ENCODE peak calls at places on chromosome 20, in five cellular contexts. P, N, B, C and H are unnamed samples.
A peak's percentile ranks its signal among the peaks of the same experiment; 100 is the strongest.

GRCh38 chr20:44548171-44548678 is 26.4 kb upstream of the SERINC3 start:
- DNase-seq in N (no peak), B (no peak), C (no peak), P (no peak), H (no peak)

GRCh38 chr20:7195704-7196103 is 428.2 kb downstream of the BMP2 start:
- DNase-seq in P (no peak), C (no peak), N (no peak), B (no peak), H (no peak)

GRCh38 chr20:57483287-57484050 is 41.5 kb downstream of the CTCFL start:
- DNase-seq in C (no peak), P (no peak), N (no peak), B (no peak), H (no peak)

GRCh38 chr20:12916699-12917098 is 92.1 kb upstream of the SPTLC3 start:
- DNase-seq in N (no peak), C (no peak), B (no peak), P (no peak), H (no peak)

GRCh38 chr20:3661060-3661820 is 2.0 kb downstream of the GFRA4 start:
- DNase-seq in B (peak; percentile 13), N (no peak), C (no peak), P (no peak), H (no peak)

GRCh38 chr20:43699941-43700565 is 26.7 kb downstream of the GTSF1L start:
- DNase-seq in P (no peak), B (no peak), C (no peak), N (no peak), H (no peak)

GRCh38 chr20:44912189-44912588 is 2.3 kb downstream of the PABPC1L start:
- DNase-seq in C (no peak), P (no peak), N (no peak), B (no peak), H (no peak)

GRCh38 chr20:24598346-24598745 is 128.9 kb downstream of the SYNDIG1 start:
- DNase-seq in C (no peak), N (no peak), P (no peak), B (no peak), H (no peak)

GRCh38 chr20:46344488-46345162 is 36.3 kb upstream of the CDH22 start:
- DNase-seq in B (no peak), N (no peak), C (no peak), P (no peak), H (no peak)
- TF ChIP-seq POLR2A in B (no peak), N (no peak), C (no peak), P (no peak), H (no peak)

GRCh38 chr20:63049561-63050221 is 42.9 kb upstream of the BHLHE23 start:
- DNase-seq in N (no peak), B (no peak), P (no peak), C (no peak), H (no peak)
- TF ChIP-seq POLR2A in N (no peak), B (no peak), P (no peak), C (no peak), H (no peak)

GRCh38 chr20:54056762-54057639 is 13.4 kb downstream of the BCAS1 start:
- DNase-seq in N (no peak), B (no peak), P (no peak), C (no peak), H (no peak)
- TF ChIP-seq POLR2A in N (no peak), B (no peak), P (no peak), C (no peak), H (no peak)

DNA sequence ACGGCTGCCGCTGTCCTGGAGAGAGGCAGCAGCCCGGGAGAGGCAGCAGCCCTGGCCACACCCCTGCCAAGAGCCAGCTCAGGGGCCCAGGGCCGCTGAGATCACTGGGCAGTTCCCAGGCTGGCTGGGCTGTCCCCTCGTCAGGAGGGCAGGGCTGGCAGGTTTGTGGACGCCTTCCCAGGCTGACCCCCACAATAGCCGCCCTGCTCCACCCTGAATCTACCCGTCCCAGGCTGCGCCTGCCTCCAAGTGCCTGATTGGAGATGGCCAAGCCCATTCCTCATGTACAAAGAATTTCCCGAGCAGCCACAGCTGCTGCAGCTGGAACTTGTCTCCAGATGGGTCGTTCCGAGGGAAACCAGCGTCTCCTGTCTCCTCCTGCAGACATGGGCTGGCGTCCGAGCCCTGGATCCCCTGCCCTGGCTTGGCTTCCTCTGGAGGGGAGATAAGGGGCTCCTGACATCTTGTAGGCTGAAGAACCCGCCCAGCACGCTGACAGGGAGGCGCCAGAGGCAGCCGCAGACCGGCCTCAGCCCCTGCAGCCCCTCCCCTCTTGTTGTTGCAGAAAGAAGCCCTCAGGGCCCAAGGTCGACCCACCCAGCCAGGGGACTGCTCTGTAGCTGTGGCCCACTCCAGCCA is 9.4 kb upstream of the GATA5 start:
- DNase-seq in P (peak; percentile 14), C (no peak), N (no peak), B (peak; percentile 73), H (peak; percentile 80)
- TF ChIP-seq POLR2A in P (no peak), C (no peak), N (no peak), B (no peak), H (no peak)